ENCODE peak calls at places on chromosomes 4 and X, in six cellular contexts. S is esophagus muscularis mucosa, Y is cardiac muscle cell, U is ascending aorta, K is right lobe of liver, C is psoas muscle. M is an unnamed sample.

GRCh38 chr4:180650273-180650672 is 1592.9 kb upstream of the TENM3 start:
- DNase-seq in S (no peak), Y (no peak), U (no peak), K (no peak), C (no peak), M (no peak)

GRCh38 chrX:1231850-1232505 is 19.5 kb upstream of the CRLF2 start:
- DNase-seq in S (no peak), Y (no peak), U (peak; percentile 25), K (no peak), C (no peak), M (no peak)

GRCh38 chr4:3352505-3352904 is 59.7 kb downstream of the RGS12 start:
- DNase-seq in S (peak; percentile 4), Y (no peak), U (no peak), K (no peak), C (no peak), M (no peak)

GRCh38 chr4:10077101-10077491 is 39.5 kb downstream of the WDR1 start:
- DNase-seq in S (no peak), Y (no peak), U (peak; percentile 58), K (peak; percentile 41), C (no peak), M (no peak)

GRCh38 chr4:112279025-112279881 is 6.5 kb downstream of the TIFA start:
- DNase-seq in S (no peak), Y (no peak), U (no peak), K (no peak), C (no peak), M (no peak)

GRCh38 chrX:77346859-77347258 is 100.3 kb upstream of the FGF16 start:
- DNase-seq in S (no peak), Y (no peak), U (no peak), K (no peak), C (no peak), M (no peak)

GRCh38 chr4:161799687-161800086 is 364.1 kb downstream of the FSTL5 start:
- DNase-seq in S (no peak), Y (no peak), U (no peak), K (no peak), C (no peak), M (no peak)

GRCh38 chr4:39030726-39031125 is 1.5 kb downstream of the TMEM156 start:
- DNase-seq in S (no peak), Y (peak; percentile 39), U (no peak), K (no peak), C (no peak), M (no peak)

GRCh38 chr4:100695871-100696270 is 178.0 kb upstream of the EMCN start:
- DNase-seq in S (no peak), Y (no peak), U (no peak), K (no peak), C (no peak), M (no peak)

GRCh38 chr4:94126669-94127068 is 81.0 kb upstream of the SMARCAD1 start:
- DNase-seq in S (no peak), Y (no peak), U (no peak), K (no peak), C (no peak), M (no peak)

GRCh38 chr4:94131212-94131611 is 76.5 kb upstream of the SMARCAD1 start:
- DNase-seq in S (no peak), Y (no peak), U (no peak), K (no peak), C (no peak), M (no peak)

DNA sequence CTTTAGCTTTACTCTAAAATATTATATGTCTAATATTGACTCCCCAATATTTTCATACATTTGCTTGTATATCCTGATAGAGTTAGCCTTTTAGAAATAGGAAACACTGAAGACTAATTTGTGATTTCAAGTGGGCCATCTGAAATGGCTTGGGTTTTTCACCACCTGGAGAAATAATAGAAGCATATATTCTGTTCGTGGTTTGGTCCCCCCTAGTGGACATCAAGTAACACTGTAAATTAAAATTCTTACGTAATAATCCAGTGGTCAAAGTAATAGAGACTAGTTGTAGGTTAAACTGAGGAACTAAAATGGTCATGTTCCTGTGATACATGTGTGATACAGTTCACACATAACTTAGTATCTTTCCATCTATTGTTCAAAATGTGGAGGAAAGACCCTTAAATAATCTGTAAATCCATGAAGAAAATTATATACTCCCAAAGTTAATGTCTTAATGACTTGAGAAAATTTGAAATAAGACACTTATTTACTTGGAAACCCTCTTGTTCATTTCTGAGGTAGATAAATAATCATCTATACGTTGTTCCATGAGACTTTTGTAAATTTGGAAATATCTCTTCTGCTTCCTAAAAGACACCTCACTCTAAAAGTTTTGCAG is 79.8 kb upstream of the SMARCAD1 start:
- DNase-seq in S (no peak), Y (peak; percentile 54), U (no peak), K (no peak), C (no peak), M (peak; percentile 3)
- TF ChIP-seq CTCF in S (peak; percentile 58), Y (peak; percentile 59), U (peak; percentile 27), K (peak; percentile 66), C (peak; percentile 34), M (peak; percentile 36)

DNA sequence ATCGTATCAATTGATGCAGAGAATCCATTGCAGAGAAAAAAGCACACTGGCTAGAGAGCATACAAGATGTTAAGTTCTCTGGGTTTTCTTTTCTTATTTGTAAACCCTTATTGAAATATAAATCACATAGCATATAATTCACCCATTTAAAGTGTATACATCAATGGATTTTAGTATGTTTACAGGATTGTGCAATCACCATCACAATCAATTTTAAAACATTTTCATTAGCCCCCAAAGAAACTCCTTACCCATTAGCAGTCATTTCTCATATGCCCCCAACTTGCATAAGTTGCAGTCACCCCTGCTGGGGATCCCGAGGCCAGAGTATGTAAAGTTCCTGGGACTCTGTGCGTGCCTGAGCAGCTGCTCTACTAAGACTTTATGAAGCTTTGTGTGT is 34.9 kb upstream of the TRO start:
- DNase-seq in S (no peak), Y (no peak), U (no peak), K (no peak), C (no peak), M (no peak)
- H3K9me3 ChIP-seq in S (no peaks in the 10 kb centered on the region), Y (no peaks in the 10 kb centered on the region), U (no peaks in the 10 kb centered on the region), K (no peaks in the 10 kb centered on the region), C (no peaks in the 10 kb centered on the region), M (no peaks in the 10 kb centered on the region)

DNA sequence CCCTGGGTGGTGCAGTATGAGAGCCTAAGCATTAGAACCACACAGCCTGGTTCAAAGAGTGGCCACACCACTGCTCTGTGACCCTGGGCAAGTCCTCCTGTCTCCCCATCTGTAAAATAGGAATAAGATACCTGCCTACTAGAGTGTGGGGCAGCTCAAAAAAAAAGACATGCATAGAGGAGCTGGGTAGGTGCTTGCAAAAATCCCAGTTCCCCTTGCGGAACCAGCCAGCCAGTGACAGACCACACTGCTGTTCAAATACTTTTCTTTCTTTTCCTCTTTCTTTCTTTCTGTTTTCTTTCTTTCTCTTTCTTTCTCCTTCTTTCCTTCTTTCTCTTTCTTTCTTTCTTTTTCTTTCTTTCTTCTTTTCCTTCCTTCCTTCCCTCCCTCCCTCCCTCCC is 63.0 kb upstream of the TRIM2 start:
- DNase-seq in S (no peak), Y (no peak), U (no peak), K (no peak), C (no peak), M (no peak)
- TF ChIP-seq CTCF in S (no peak), Y (no peak), U (no peak), K (no peak), C (no peak), M (no peak)

DNA sequence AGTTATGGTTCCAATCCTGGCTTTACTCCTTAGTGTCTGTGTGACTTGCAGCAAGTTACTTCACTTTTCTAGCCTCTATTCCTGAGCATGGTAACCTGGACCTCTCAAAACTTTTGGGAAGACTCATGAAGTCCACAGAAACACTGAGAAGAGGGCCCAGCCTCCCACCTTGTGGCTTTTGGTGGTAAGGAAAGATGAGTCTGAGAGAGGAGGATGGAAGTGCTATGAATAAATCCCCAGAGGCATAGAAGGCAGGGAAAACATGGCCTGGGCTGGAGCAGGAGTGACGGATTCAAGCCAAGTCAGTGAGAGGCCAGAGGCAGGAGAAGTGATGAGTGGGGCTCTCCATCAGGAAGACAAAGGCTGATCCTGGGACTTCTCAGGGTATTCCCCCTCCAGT is 10.9 kb upstream of the MAGEA4 start:
- DNase-seq in S (no peak), Y (no peak), U (no peak), K (no peak), C (no peak), M (no peak)
- H3K9me3 ChIP-seq in S (no peaks in the 10 kb centered on the region), Y (no peaks in the 10 kb centered on the region), U (no peaks in the 10 kb centered on the region), K (no peaks in the 10 kb centered on the region), C (no peaks in the 10 kb centered on the region), M (no peaks in the 10 kb centered on the region)

GRCh38 chrX:56216332-56216731 is 15.8 kb upstream of the KLF8 start:
- DNase-seq in S (no peak), Y (no peak), U (no peak), K (no peak), C (no peak), M (no peak)

GRCh38 chrX:56221101-56221500 is 11.1 kb upstream of the KLF8 start:
- DNase-seq in S (no peak), Y (no peak), U (no peak), K (no peak), C (no peak), M (no peak)

GRCh38 chrX:56222473-56223000 is 9.6 kb upstream of the KLF8 start:
- DNase-seq in S (no peak), Y (no peak), U (no peak), K (no peak), C (no peak), M (no peak)

GRCh38 chrX:56219702-56220101 is 12.5 kb upstream of the KLF8 start:
- DNase-seq in S (no peak), Y (peak; percentile 2), U (no peak), K (no peak), C (no peak), M (no peak)
- TF ChIP-seq CTCF in S (peak; percentile 42), Y (no peak), U (peak; percentile 44), K (no peak), C (peak; percentile 17), M (no peak)

M was measured in mucosa of descending colon.